ENCODE peak calls at places on chromosomes 12 and 14, in six cellular contexts. One of them, this sample, is unnamed.

GRCh38 chr14:90599339-90599738 is 202.5 kb downstream of the CALM1 start:
- DNase-seq in K562: no peak
- DNase-seq in GM12878: no peak
- DNase-seq in GM12891: no peak
- DNase-seq in HepG2: no peak
- DNase-seq in H1: no peak
- DNase-seq in this sample: no peak

GRCh38 chr14:65817011-65817410 is 404.5 kb downstream of the FUT8 start:
- DNase-seq in K562: no peak
- DNase-seq in GM12878: no peak
- DNase-seq in GM12891: no peak
- DNase-seq in HepG2: no peak
- DNase-seq in H1: no peak
- DNase-seq in this sample: no peak

GRCh38 chr14:53331247-53331646 is 178.1 kb upstream of the DDHD1 start:
- DNase-seq in K562: no peak
- DNase-seq in GM12878: no peak
- DNase-seq in GM12891: no peak
- DNase-seq in HepG2: no peak
- DNase-seq in H1: no peak
- DNase-seq in this sample: no peak

GRCh38 chr12:28026701-28027100 is 54.2 kb upstream of the PTHLH start:
- DNase-seq in K562: no peak
- DNase-seq in GM12878: no peak
- DNase-seq in GM12891: no peak
- DNase-seq in HepG2: no peak
- DNase-seq in H1: no peak
- DNase-seq in this sample: no peak

GRCh38 chr14:54568821-54569591 is 2.1 kb downstream of the SAMD4A start:
- DNase-seq in K562: no peak
- DNase-seq in GM12878: no peak
- DNase-seq in GM12891: no peak
- DNase-seq in HepG2: peak
- DNase-seq in H1: no peak
- DNase-seq in this sample: no peak

GRCh38 chr12:32274665-32275064 is 124.7 kb upstream of the FGD4 start:
- DNase-seq in K562: no peak
- DNase-seq in GM12878: no peak
- DNase-seq in GM12891: no peak
- DNase-seq in HepG2: no peak
- DNase-seq in H1: no peak
- DNase-seq in this sample: no peak

GRCh38 chr12:94622475-94622874 is 27.9 kb downstream of the TMCC3 start:
- DNase-seq in K562: no peak
- DNase-seq in GM12878: no peak
- DNase-seq in GM12891: no peak
- DNase-seq in HepG2: no peak
- DNase-seq in H1: no peak
- DNase-seq in this sample: no peak

GRCh38 chr12:58249610-58250009 is 308.2 kb downstream of the ATP23 start:
- DNase-seq in K562: no peak
- DNase-seq in GM12878: no peak
- DNase-seq in GM12891: no peak
- DNase-seq in HepG2: no peak
- DNase-seq in H1: no peak
- DNase-seq in this sample: no peak

GRCh38 chr12:95820096-95820703 is 29.6 kb upstream of the NTN4 start:
- DNase-seq in K562: peak
- DNase-seq in GM12878: no peak
- DNase-seq in GM12891: no peak
- DNase-seq in HepG2: peak
- DNase-seq in H1: no peak
- DNase-seq in this sample: no peak

GRCh38 chr12:127987199-127987901 is 279.6 kb upstream of the TMEM132C start:
- DNase-seq in K562: no peak
- DNase-seq in GM12878: no peak
- DNase-seq in GM12891: no peak
- DNase-seq in HepG2: no peak
- DNase-seq in H1: no peak
- DNase-seq in this sample: no peak

GRCh38 chr14:76011959-76012802 is 26.6 kb downstream of the IFT43 start:
- DNase-seq in K562: no peak
- DNase-seq in GM12878: no peak
- DNase-seq in GM12891: no peak
- DNase-seq in HepG2: no peak
- DNase-seq in H1: no peak
- DNase-seq in this sample: no peak

GRCh38 chr14:77144412-77145115 is 3.0 kb upstream of the ZDHHC22 start:
- DNase-seq in K562: no peak
- DNase-seq in GM12878: no peak
- DNase-seq in GM12891: no peak
- DNase-seq in HepG2: no peak
- DNase-seq in H1: no peak
- DNase-seq in this sample: no peak

GRCh38 chr12:93020225-93020997 is 91.3 kb upstream of the EEA1 start:
- DNase-seq in K562: peak
- DNase-seq in GM12878: no peak
- DNase-seq in GM12891: no peak
- DNase-seq in HepG2: peak
- DNase-seq in H1: no peak
- DNase-seq in this sample: no peak

GRCh38 chr12:93020998-93021597 is 92.0 kb upstream of the EEA1 start:
- DNase-seq in K562: peak
- DNase-seq in GM12878: no peak
- DNase-seq in GM12891: no peak
- DNase-seq in HepG2: no peak
- DNase-seq in H1: no peak
- DNase-seq in this sample: no peak

GRCh38 chr12:93018610-93019009 is 89.5 kb upstream of the EEA1 start:
- DNase-seq in K562: no peak
- DNase-seq in GM12878: no peak
- DNase-seq in GM12891: no peak
- DNase-seq in HepG2: no peak
- DNase-seq in H1: no peak
- DNase-seq in this sample: no peak

GRCh38 chr12:93019240-93019910 is 90.3 kb upstream of the EEA1 start:
- DNase-seq in K562: no peak
- DNase-seq in GM12878: no peak
- DNase-seq in GM12891: no peak
- DNase-seq in HepG2: no peak
- DNase-seq in H1: no peak
- DNase-seq in this sample: no peak

DNA sequence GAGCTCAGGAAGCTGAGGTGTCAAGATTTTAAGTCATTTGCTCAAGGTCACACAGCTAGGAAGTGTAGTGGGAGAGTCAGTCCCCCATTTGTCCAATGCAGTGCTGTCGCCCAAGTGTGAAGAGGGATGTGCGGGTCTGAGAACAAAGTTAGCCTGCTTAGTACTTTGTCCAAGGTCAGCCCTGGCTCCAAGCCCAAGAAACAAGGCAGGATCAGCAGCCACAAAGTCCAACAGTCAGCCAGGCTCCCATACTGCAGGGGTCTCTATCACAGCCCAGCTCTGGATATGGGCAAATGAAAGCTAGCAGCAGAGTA is 90.8 kb upstream of the EEA1 start:
- DNase-seq in K562: no peak
- DNase-seq in GM12878: no peak
- DNase-seq in GM12891: no peak
- DNase-seq in HepG2: no peak
- DNase-seq in H1: no peak
- DNase-seq in this sample: no peak
- TF ChIP-seq TAF1 in K562: no peak
- TF ChIP-seq TAF1 in GM12878: no peak
- TF ChIP-seq TAF1 in GM12891: no peak
- TF ChIP-seq TAF1 in HepG2: peak
- TF ChIP-seq TAF1 in H1: no peak
- TF ChIP-seq TAF1 in this sample: no peak

DNA sequence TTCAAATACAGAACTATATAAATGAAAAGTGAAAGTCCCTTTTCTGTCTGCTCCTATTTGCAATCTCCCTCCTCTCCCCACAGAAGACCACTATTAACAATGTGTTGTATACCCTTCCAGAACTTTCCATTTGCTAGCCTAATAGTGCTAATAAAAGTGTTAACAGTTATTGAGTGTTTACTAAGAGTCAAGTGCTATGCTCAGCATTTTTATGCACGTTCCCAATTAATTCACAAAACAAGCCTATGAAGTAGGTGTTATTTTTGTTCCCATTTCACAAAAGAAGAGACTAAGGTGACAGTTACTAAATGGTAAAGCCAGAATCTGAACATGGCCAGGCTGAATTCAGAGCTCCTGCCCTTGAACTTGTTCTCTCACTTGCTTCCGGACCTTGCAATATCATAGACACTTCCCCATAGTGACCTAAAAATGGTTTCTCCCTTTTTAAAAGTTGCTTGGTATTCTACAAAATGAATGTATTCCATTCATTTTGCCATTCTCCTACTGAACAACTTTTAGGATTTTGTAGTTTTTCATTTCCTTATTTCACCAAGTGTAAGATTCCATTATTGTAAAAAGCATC is 1.6 kb upstream of the PRKAB1 start:
- DNase-seq in K562: no peak
- DNase-seq in GM12878: no peak
- DNase-seq in GM12891: no peak
- DNase-seq in HepG2: no peak
- DNase-seq in H1: no peak
- DNase-seq in this sample: no peak
- TF ChIP-seq POLR2A in K562: no peak
- TF ChIP-seq POLR2A in GM12878: no peak
- TF ChIP-seq POLR2A in GM12891: peak
- TF ChIP-seq POLR2A in HepG2: no peak
- TF ChIP-seq POLR2A in H1: no peak
- TF ChIP-seq POLR2A in this sample: no peak

DNA sequence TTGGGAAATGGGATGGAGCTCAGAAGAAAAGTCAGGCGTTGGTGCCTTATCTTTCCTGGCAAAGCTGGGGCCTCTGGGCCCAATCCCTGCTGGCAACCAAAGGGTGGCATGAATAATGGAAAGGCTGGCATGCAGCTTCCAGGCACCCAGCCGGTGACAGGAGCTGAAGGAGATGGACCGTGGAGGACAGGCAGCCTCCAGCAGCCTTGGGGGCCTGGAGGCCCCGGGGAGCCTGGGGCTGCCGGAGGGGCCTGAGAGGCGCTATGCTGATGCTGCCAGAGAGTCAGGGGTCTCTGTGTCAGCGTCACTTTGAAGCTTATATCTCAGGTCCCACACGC is 38.2 kb upstream of the EML1 start:
- DNase-seq in K562: no peak
- DNase-seq in GM12878: no peak
- DNase-seq in GM12891: no peak
- DNase-seq in HepG2: no peak
- DNase-seq in H1: no peak
- DNase-seq in this sample: no peak
- TF ChIP-seq TAF1 in K562: no peak
- TF ChIP-seq TAF1 in GM12878: no peak
- TF ChIP-seq TAF1 in GM12891: no peak
- TF ChIP-seq TAF1 in HepG2: no peak
- TF ChIP-seq TAF1 in H1: no peak
- TF ChIP-seq TAF1 in this sample: no peak

GRCh38 chr14:49999826-50000214 is 106.9 kb downstream of the ARF6 start:
- DNase-seq in K562: no peak
- DNase-seq in GM12878: no peak
- DNase-seq in GM12891: no peak
- DNase-seq in HepG2: no peak
- DNase-seq in H1: no peak
- DNase-seq in this sample: no peak

GRCh38 chr14:50000215-50001145 is 107.6 kb downstream of the ARF6 start:
- DNase-seq in K562: no peak
- DNase-seq in GM12878: no peak
- DNase-seq in GM12891: no peak
- DNase-seq in HepG2: peak
- DNase-seq in H1: no peak
- DNase-seq in this sample: peak

GRCh38 chr14:50002926-50003212 is 110.0 kb downstream of the ARF6 start:
- DNase-seq in K562: no peak
- DNase-seq in GM12878: no peak
- DNase-seq in GM12891: no peak
- DNase-seq in HepG2: no peak
- DNase-seq in H1: no peak
- DNase-seq in this sample: no peak

GRCh38 chr14:50001999-50002925 is 109.4 kb downstream of the ARF6 start:
- DNase-seq in K562: no peak
- DNase-seq in GM12878: peak
- DNase-seq in GM12891: no peak
- DNase-seq in HepG2: no peak
- DNase-seq in H1: no peak
- DNase-seq in this sample: no peak

GRCh38 chr14:50001146-50001998 is 108.5 kb downstream of the ARF6 start:
- DNase-seq in K562: peak
- DNase-seq in GM12878: no peak
- DNase-seq in GM12891: peak
- DNase-seq in HepG2: peak
- DNase-seq in H1: no peak
- DNase-seq in this sample: peak
- TF ChIP-seq POLR2A in K562: peak
- TF ChIP-seq POLR2A in GM12878: no peak
- TF ChIP-seq POLR2A in GM12891: peak
- TF ChIP-seq POLR2A in HepG2: peak
- TF ChIP-seq POLR2A in H1: no peak
- TF ChIP-seq POLR2A in this sample: peak

DNA sequence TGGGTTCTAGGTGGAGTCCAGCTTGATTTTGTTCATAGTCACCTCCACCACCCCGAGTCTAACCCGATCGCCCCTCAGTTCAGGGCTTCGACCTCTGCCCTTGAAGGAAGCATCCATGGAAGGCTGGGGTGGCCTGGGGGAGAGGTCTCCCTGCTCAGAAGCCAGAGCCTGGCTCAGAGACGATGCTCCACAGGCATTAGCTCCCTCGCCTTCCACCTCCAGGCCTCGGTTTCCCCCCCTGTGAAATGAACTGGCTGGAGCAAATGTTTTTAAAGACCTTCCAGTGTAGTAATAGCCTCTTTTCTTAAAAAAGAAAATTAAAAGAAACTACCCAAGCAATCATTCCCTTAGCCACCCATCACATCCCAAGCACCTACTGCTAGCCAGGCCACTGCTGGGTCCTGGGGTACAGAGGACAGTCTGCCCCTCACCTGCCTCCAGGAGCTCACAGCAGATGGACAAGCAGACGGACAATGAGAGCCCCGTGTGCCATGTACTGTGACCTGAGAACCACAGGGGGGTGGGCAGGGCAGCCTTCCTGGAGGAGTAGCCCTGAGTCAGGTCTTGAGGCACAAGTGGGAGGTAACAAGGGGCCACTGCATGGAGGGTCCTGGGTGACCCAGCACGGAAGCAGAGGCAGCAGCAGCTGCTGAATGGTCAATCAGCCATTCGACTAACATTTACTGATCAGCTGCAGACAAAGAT is 42.3 kb upstream of the EML1 start:
- DNase-seq in K562: no peak
- DNase-seq in GM12878: no peak
- DNase-seq in GM12891: no peak
- DNase-seq in HepG2: no peak
- DNase-seq in H1: no peak
- DNase-seq in this sample: no peak
- TF ChIP-seq TAF1 in K562: no peak
- TF ChIP-seq TAF1 in GM12878: no peak
- TF ChIP-seq TAF1 in GM12891: no peak
- TF ChIP-seq TAF1 in HepG2: no peak
- TF ChIP-seq TAF1 in H1: no peak
- TF ChIP-seq TAF1 in this sample: no peak

This sample was measured in GM12892.